ENCODE peak calls at places on chromosomes 4 and X, in nine cellular contexts. A, V, C, M, K, Y, O, Z and G are unnamed samples.

GRCh38 chrX:19017271-19017670 is 33.4 kb upstream of the PHKA2 start:
- DNase-seq in A (no peak), V (peak), C (no peak), M (no peak), K (peak), Y (peak), O (no peak), Z (peak), G (peak)

GRCh38 chrX:141669689-141670088 is 28.9 kb downstream of the SPANXD start:
- DNase-seq in A (no peak), V (no peak), C (no peak), M (no peak), K (no peak), Y (no peak), O (no peak), Z (no peak), G (no peak)

GRCh38 chr4:25160714-25161598 is 707 bp upstream of the SEPSECS start:
- DNase-seq in A (no peak), V (no peak), C (no peak), M (no peak), K (peak), Y (peak), O (no peak), Z (peak), G (no peak)

GRCh38 chr4:17068885-17069284 is 170.4 kb upstream of the LDB2 start:
- DNase-seq in A (no peak), V (no peak), C (no peak), M (no peak), K (no peak), Y (no peak), O (no peak), Z (no peak), G (no peak)

GRCh38 chr4:131304686-131305085 is 1844.4 kb upstream of the PCDH10 start:
- DNase-seq in A (no peak), V (no peak), C (no peak), M (no peak), K (no peak), Y (no peak), O (no peak), Z (no peak), G (no peak)

GRCh38 chr4:96736352-96736889 is 896.5 kb downstream of the PDHA2 start:
- DNase-seq in A (no peak), V (no peak), C (no peak), M (no peak), K (peak), Y (no peak), O (no peak), Z (no peak), G (peak)

GRCh38 chr4:47930971-47931804 is 16.8 kb upstream of the NFXL1 start:
- DNase-seq in A (no peak), V (no peak), C (no peak), M (no peak), K (no peak), Y (no peak), O (no peak), Z (no peak), G (no peak)

GRCh38 chr4:51960486-51960885 is 59.7 kb downstream of the LRRC66 start:
- DNase-seq in A (no peak), V (no peak), C (no peak), M (no peak), K (no peak), Y (no peak), O (no peak), Z (no peak), G (no peak)

GRCh38 chr4:38678078-38678477 is 14.1 kb downstream of the KLF3 start:
- DNase-seq in A (no peak), V (no peak), C (no peak), M (no peak), K (no peak), Y (no peak), O (no peak), Z (no peak), G (no peak)

GRCh38 chrX:8726031-8726652 is 5.8 kb downstream of the ANOS1 start:
- DNase-seq in A (no peak), V (no peak), C (no peak), M (no peak), K (no peak), Y (no peak), O (no peak), Z (no peak), G (no peak)

GRCh38 chr4:151031831-151032605 is 16.9 kb upstream of the LRBA start:
- DNase-seq in A (no peak), V (no peak), C (no peak), M (no peak), K (no peak), Y (no peak), O (no peak), Z (peak), G (peak)

GRCh38 chrX:22689290-22689689 is 310.5 kb upstream of the DDX53 start:
- DNase-seq in A (no peak), V (no peak), C (no peak), M (no peak), K (no peak), Y (no peak), O (no peak), Z (no peak), G (no peak)

GRCh38 chr4:159979351-159979750 is 876.5 kb downstream of the RAPGEF2 start:
- DNase-seq in A (no peak), V (no peak), C (no peak), M (no peak), K (no peak), Y (no peak), O (no peak), Z (no peak), G (no peak)

GRCh38 chrX:18934708-18935107 is 49.2 kb downstream of the PHKA2 start:
- DNase-seq in A (no peak), V (no peak), C (no peak), M (no peak), K (no peak), Y (no peak), O (no peak), Z (no peak), G (no peak)

GRCh38 chrX:53256446-53257041 is 24.8 kb downstream of the IQSEC2 start:
- DNase-seq in A (no peak), V (no peak), C (no peak), M (peak), K (no peak), Y (no peak), O (peak), Z (no peak), G (no peak)

GRCh38 chr4:30854566-30854965 is 134.4 kb downstream of the PCDH7 start:
- DNase-seq in A (no peak), V (no peak), C (no peak), M (no peak), K (no peak), Y (no peak), O (no peak), Z (no peak), G (no peak)

GRCh38 chr4:21544410-21544809 is 404.2 kb downstream of the KCNIP4 start:
- DNase-seq in A (no peak), V (peak), C (no peak), M (no peak), K (no peak), Y (no peak), O (no peak), Z (no peak), G (no peak)

GRCh38 chrX:38939067-38939466 is 137.8 kb downstream of the MID1IP1 start:
- DNase-seq in A (no peak), V (no peak), C (peak), M (no peak), K (no peak), Y (no peak), O (no peak), Z (no peak), G (no peak)

GRCh38 chr4:101160792-101161592 is 186.3 kb downstream of the PPP3CA start:
- DNase-seq in A (no peak), V (no peak), C (no peak), M (no peak), K (no peak), Y (no peak), O (no peak), Z (no peak), G (no peak)

GRCh38 chrX:868248-868647 is 237.7 kb downstream of the SHOX start:
- DNase-seq in A (no peak), V (no peak), C (no peak), M (no peak), K (no peak), Y (no peak), O (no peak), Z (no peak), G (no peak)

GRCh38 chrX:8738588-8739189 is 6.8 kb upstream of the ANOS1 start:
- DNase-seq in A (no peak), V (peak), C (peak), M (no peak), K (no peak), Y (no peak), O (no peak), Z (peak), G (no peak)

GRCh38 chrX:151004085-151004484 is 20.9 kb downstream of the HMGB3 start:
- DNase-seq in A (no peak), V (no peak), C (no peak), M (no peak), K (no peak), Y (no peak), O (no peak), Z (peak), G (no peak)

GRCh38 chrX:46967547-46967946 is 55.3 kb downstream of the JADE3 start:
- DNase-seq in A (no peak), V (no peak), C (no peak), M (no peak), K (no peak), Y (no peak), O (no peak), Z (no peak), G (no peak)

GRCh38 chr4:8603931-8604330 is 11.4 kb downstream of the CPZ start:
- DNase-seq in A (no peak), V (no peak), C (no peak), M (no peak), K (no peak), Y (no peak), O (no peak), Z (no peak), G (no peak)

GRCh38 chr4:17544205-17544604 is 29.2 kb downstream of the CLRN2 start:
- DNase-seq in A (no peak), V (no peak), C (no peak), M (no peak), K (no peak), Y (no peak), O (no peak), Z (no peak), G (no peak)

GRCh38 chrX:41090568-41091238 is 5.5 kb downstream of the USP9X start:
- DNase-seq in A (no peak), V (no peak), C (no peak), M (no peak), K (no peak), Y (no peak), O (no peak), Z (no peak), G (no peak)

GRCh38 chr4:8475751-8476575 is 35.4 kb downstream of the TRMT44 start:
- DNase-seq in A (no peak), V (no peak), C (no peak), M (peak), K (no peak), Y (no peak), O (no peak), Z (no peak), G (no peak)

GRCh38 chr4:128463006-128463405 is 175.4 kb upstream of the PGRMC2 start:
- DNase-seq in A (no peak), V (no peak), C (no peak), M (no peak), K (no peak), Y (no peak), O (no peak), Z (no peak), G (no peak)

GRCh38 chrX:65127804-65128203 is 151.6 kb upstream of the ZC4H2 start:
- DNase-seq in A (no peak), V (no peak), C (no peak), M (no peak), K (no peak), Y (no peak), O (no peak), Z (no peak), G (no peak)

GRCh38 chr4:83308672-83309071 is 24.1 kb upstream of the COQ2 start:
- DNase-seq in A (no peak), V (no peak), C (no peak), M (no peak), K (no peak), Y (no peak), O (no peak), Z (no peak), G (no peak)

GRCh38 chr4:113738251-113738650 is 23.3 kb downstream of the CAMK2D start:
- DNase-seq in A (no peak), V (no peak), C (no peak), M (no peak), K (no peak), Y (no peak), O (no peak), Z (no peak), G (no peak)

GRCh38 chrX:39452404-39452803 is 645.4 kb downstream of the BCOR start:
- DNase-seq in A (no peak), V (no peak), C (no peak), M (no peak), K (no peak), Y (no peak), O (no peak), Z (no peak), G (no peak)

GRCh38 chr4:102610476-102610875 is 109.3 kb downstream of the NFKB1 start:
- DNase-seq in A (no peak), V (no peak), C (no peak), M (no peak), K (no peak), Y (no peak), O (no peak), Z (no peak), G (no peak)

GRCh38 chrX:7068939-7069367 is 78.6 kb upstream of the STS start:
- DNase-seq in A (no peak), V (no peak), C (no peak), M (no peak), K (no peak), Y (no peak), O (no peak), Z (peak), G (no peak)

GRCh38 chrX:18377802-18378201 is 23.3 kb upstream of the SCML2 start:
- DNase-seq in A (no peak), V (peak), C (no peak), M (no peak), K (no peak), Y (no peak), O (no peak), Z (peak), G (peak)

GRCh38 chrX:33741807-33742206 is 390.3 kb downstream of the FAM47A start:
- DNase-seq in A (no peak), V (peak), C (no peak), M (peak), K (no peak), Y (no peak), O (peak), Z (no peak), G (no peak)

DNA sequence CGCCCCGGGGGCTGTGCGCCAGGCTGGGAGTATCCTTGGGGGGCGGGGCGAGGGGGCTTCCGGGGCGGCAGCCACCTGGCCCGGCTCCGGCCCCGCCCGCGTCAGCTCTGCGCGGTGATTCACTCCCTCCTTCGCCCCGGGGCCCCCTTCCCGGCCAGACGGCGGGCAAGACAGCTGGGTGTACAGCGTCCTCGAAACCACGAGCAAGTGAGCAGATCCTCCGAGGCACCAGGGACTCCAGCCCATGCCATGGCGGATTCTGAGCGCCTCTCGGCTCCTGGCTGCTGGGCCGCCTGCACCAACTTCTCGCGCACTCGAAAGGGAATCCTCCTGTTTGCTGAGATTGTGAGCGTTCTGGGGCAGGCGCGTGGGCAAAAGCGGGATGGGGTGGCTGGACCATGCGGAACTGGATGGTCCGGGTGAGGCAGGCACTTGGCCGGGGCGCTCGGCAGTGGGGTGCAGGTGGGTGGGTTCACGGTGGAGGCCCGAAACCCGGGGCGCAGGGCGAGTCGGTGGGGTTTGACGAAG is at the start of gene PLP2:
- DNase-seq in A (peak), V (peak), C (no peak), M (peak), K (no peak), Y (no peak), O (peak), Z (peak), G (no peak)
- TF ChIP-seq POLR2A in A (no peak), V (peak), C (no peak), M (no peak), K (peak), Y (peak), O (peak), Z (peak), G (peak)

GRCh38 chrX:12162420-12162819 is 24.1 kb downstream of the FRMPD4 start:
- DNase-seq in A (no peak), V (no peak), C (no peak), M (no peak), K (no peak), Y (no peak), O (no peak), Z (no peak), G (no peak)
- TF ChIP-seq POLR2A in A (no peak), V (no peak), C (no peak), M (no peak), K (no peak), Y (no peak), O (no peak), Z (no peak), G (no peak)

DNA sequence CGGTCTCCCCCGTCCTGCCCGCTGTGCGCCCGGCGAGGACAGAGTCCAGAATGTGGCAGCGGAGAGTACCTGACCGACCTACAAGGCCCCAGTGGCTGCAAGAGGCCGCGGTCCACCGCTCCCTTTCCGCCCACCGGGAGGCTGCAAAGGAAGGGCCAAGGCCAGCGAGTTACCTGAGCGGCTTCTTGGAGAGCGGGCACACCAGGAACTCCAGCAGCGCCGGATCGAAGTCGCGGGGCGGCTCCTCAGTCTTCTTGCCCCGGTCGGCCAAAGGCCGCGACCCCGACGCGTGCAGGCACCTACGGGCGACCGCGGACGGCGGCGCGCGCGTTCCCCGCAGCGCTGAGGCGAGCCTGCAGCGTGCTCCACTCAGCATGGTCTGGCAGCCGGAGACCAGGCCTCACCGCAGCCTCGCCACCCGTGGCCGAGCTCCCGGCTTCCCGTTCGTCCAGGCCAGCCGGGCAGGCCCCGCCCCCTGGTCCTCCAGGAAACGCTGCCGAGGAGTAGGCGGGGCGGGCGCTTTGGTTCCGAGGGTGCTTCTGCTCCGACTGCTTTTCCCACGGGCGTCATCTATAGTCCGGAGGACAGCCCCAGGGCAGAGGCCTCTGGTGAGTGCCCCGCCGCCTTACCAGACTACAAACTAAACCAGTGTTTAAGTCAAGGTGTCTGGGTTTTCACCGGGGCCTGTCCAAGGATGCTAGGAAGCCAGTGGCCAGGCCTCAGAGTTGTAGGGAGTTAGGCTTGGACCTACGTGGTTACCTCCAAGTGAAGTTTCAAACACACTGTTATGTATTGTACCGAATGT is at the start of gene PYURF:
- DNase-seq in A (peak), V (peak), C (peak), M (peak), K (peak), Y (peak), O (peak), Z (peak), G (peak)
- TF ChIP-seq POLR2A in A (peak), V (peak), C (peak), M (peak), K (peak), Y (peak), O (peak), Z (peak), G (peak)

GRCh38 chr4:7248857-7249256 is 56.5 kb downstream of the SORCS2 start:
- DNase-seq in A (no peak), V (no peak), C (no peak), M (no peak), K (no peak), Y (no peak), O (no peak), Z (no peak), G (no peak)
- TF ChIP-seq POLR2A in A (no peak), V (no peak), C (no peak), M (no peak), K (no peak), Y (no peak), O (no peak), Z (no peak), G (no peak)

GRCh38 chrX:153971124-153971631 is 440 bp downstream of the HCFC1 start:
- DNase-seq in A (peak), V (peak), C (peak), M (peak), K (peak), Y (peak), O (peak), Z (peak), G (peak)
- TF ChIP-seq POLR2A in A (no peak), V (peak), C (peak), M (no peak), K (no peak), Y (no peak), O (peak), Z (no peak), G (peak)

GRCh38 chr4:145130130-145130529 is 32.0 kb downstream of the ABCE1 start:
- DNase-seq in A (no peak), V (no peak), C (no peak), M (no peak), K (no peak), Y (no peak), O (no peak), Z (no peak), G (no peak)

GRCh38 chr4:145131848-145132247 is 33.7 kb downstream of the ABCE1 start:
- DNase-seq in A (no peak), V (no peak), C (no peak), M (no peak), K (no peak), Y (no peak), O (no peak), Z (no peak), G (no peak)

GRCh38 chr4:145130788-145131398 is 32.8 kb downstream of the ABCE1 start:
- DNase-seq in A (no peak), V (no peak), C (no peak), M (no peak), K (no peak), Y (no peak), O (no peak), Z (no peak), G (no peak)

DNA sequence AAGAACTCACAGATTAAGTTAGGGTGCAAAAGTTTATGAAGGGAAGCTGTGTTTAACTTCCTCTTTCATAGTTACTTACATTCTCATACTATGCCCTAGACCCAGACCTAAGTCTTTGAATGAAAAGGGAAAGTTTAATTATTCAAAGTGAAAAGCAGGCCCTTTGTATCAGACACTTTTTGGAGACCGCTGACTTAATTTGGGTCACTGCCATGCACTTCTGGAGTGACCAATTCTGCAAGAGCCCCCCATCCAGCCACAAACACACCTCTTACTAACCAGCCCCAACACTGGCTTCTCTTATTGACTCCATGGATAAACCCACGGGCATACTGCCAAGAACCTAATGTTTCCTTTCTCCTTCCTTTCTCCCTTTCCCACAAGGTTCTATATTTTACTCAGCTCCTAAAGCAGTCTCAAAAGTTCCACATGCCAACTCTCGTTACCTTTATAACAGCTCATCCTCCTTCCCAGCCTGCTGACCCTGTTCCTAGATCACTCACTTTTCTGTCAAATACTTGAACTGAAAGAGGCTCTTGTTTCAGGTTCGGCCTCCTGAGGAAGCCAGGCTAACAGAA is 34.5 kb downstream of the ABCE1 start:
- DNase-seq in A (no peak), V (no peak), C (no peak), M (no peak), K (no peak), Y (peak), O (no peak), Z (no peak), G (no peak)
- TF ChIP-seq POLR2A in A (no peak), V (no peak), C (no peak), M (no peak), K (no peak), Y (no peak), O (no peak), Z (no peak), G (no peak)